ENCODE peak calls at places on chromosomes 16 and 17, in nine cellular contexts. Q is lower lobe of right lung; W is effector CD4-positive, alpha-beta T cell; Y is RWPE1; U is heart right ventricle; X is NCI-H2029; A is midbrain; L is hypothalamus; T is myocyte. K is an unnamed sample.

GRCh38 chr17:7262192-7263070 is at the start of gene CLDN7:
- DNase-seq in Q (peak), W (no peak), Y (peak), U (no peak), X (peak), A (no peak), L (no peak), T (no peak), K (no peak)

GRCh38 chr16:86536621-86537020 is 18.4 kb downstream of the MTHFSD start:
- DNase-seq in Q (no peak), W (no peak), Y (no peak), U (no peak), X (no peak), A (no peak), L (no peak), T (no peak), K (no peak)

GRCh38 chr17:50169121-50169764 is 3.4 kb downstream of the SGCA start:
- DNase-seq in Q (peak), W (peak), Y (peak), U (peak), X (no peak), A (peak), L (peak), T (peak), K (no peak)

GRCh38 chr16:83134638-83135037 is 507.9 kb downstream of the CDH13 start:
- DNase-seq in Q (no peak), W (no peak), Y (no peak), U (no peak), X (no peak), A (no peak), L (no peak), T (no peak), K (no peak)

GRCh38 chr16:20938426-20938825 is 37.9 kb downstream of the LYRM1 start:
- DNase-seq in Q (no peak), W (no peak), Y (no peak), U (no peak), X (no peak), A (no peak), L (no peak), T (no peak), K (no peak)

GRCh38 chr17:76121932-76122383 is 18.4 kb upstream of the EXOC7 start:
- DNase-seq in Q (no peak), W (no peak), Y (no peak), U (no peak), X (no peak), A (no peak), L (peak), T (no peak), K (no peak)

GRCh38 chr16:67910162-67910561 is 17.1 kb downstream of the PSKH1 start:
- DNase-seq in Q (no peak), W (no peak), Y (no peak), U (no peak), X (no peak), A (peak), L (peak), T (peak), K (no peak)

GRCh38 chr16:23863511-23864422 is 28.0 kb downstream of the PRKCB start:
- DNase-seq in Q (no peak), W (no peak), Y (no peak), U (no peak), X (no peak), A (peak), L (no peak), T (no peak), K (no peak)

GRCh38 chr17:61381537-61381936 is 18.1 kb upstream of the TBX2 start:
- DNase-seq in Q (no peak), W (no peak), Y (no peak), U (no peak), X (no peak), A (no peak), L (no peak), T (no peak), K (no peak)

GRCh38 chr17:18280766-18281165 is 20.3 kb downstream of the MIEF2 start:
- DNase-seq in Q (no peak), W (no peak), Y (no peak), U (no peak), X (peak), A (no peak), L (no peak), T (no peak), K (no peak)

GRCh38 chr17:78128616-78129384 is at the start of gene TMC6:
- DNase-seq in Q (peak), W (peak), Y (peak), U (no peak), X (no peak), A (peak), L (peak), T (no peak), K (no peak)

GRCh38 chr17:17119533-17119932 is 77.3 kb downstream of the MPRIP start:
- DNase-seq in Q (peak), W (peak), Y (no peak), U (no peak), X (no peak), A (no peak), L (no peak), T (no peak), K (no peak)

GRCh38 chr16:24995469-24995868 is 19.7 kb downstream of the ARHGAP17 start:
- DNase-seq in Q (no peak), W (no peak), Y (no peak), U (no peak), X (no peak), A (no peak), L (no peak), T (no peak), K (no peak)

GRCh38 chr17:64148017-64148631 is 18.2 kb upstream of the ERN1 start:
- DNase-seq in Q (no peak), W (no peak), Y (no peak), U (peak), X (no peak), A (no peak), L (no peak), T (no peak), K (no peak)

GRCh38 chr17:13544292-13544691 is 57.4 kb downstream of the HS3ST3A1 start:
- DNase-seq in Q (peak), W (no peak), Y (peak), U (no peak), X (no peak), A (no peak), L (peak), T (peak), K (no peak)

GRCh38 chr16:86970279-86970678 is 346.9 kb downstream of the C16orf95 start:
- DNase-seq in Q (no peak), W (no peak), Y (no peak), U (no peak), X (no peak), A (no peak), L (no peak), T (no peak), K (no peak)

GRCh38 chr17:39753514-39754160 is 15.9 kb downstream of the GRB7 start:
- DNase-seq in Q (no peak), W (peak), Y (peak), U (peak), X (peak), A (peak), L (peak), T (no peak), K (no peak)

GRCh38 chr17:37083461-37083860 is 134.7 kb downstream of the AATF start:
- DNase-seq in Q (no peak), W (no peak), Y (no peak), U (no peak), X (no peak), A (no peak), L (no peak), T (peak), K (no peak)

GRCh38 chr16:5350118-5350517 is 252.5 kb upstream of the EEF2KMT start:
- DNase-seq in Q (no peak), W (no peak), Y (no peak), U (no peak), X (no peak), A (no peak), L (no peak), T (no peak), K (no peak)

GRCh38 chr17:40028595-40028994 is 13.4 kb downstream of the CSF3 start:
- DNase-seq in Q (no peak), W (no peak), Y (no peak), U (no peak), X (no peak), A (no peak), L (no peak), T (no peak), K (no peak)

GRCh38 chr17:68302066-68302564 is 10.8 kb downstream of the ARSG start:
- DNase-seq in Q (no peak), W (no peak), Y (no peak), U (no peak), X (peak), A (no peak), L (no peak), T (peak), K (peak)

GRCh38 chr16:19507882-19508281 is 14.0 kb downstream of the GDE1 start:
- DNase-seq in Q (no peak), W (no peak), Y (no peak), U (no peak), X (no peak), A (no peak), L (no peak), T (no peak), K (no peak)

GRCh38 chr16:50371936-50372595 is 3.3 kb upstream of the BRD7 start:
- DNase-seq in Q (no peak), W (no peak), Y (no peak), U (no peak), X (no peak), A (peak), L (peak), T (peak), K (no peak)

GRCh38 chr16:30740364-30741251 is 7.6 kb upstream of the PHKG2 start:
- DNase-seq in Q (peak), W (no peak), Y (peak), U (peak), X (peak), A (no peak), L (peak), T (peak), K (no peak)

GRCh38 chr17:17472333-17472920 is 4.4 kb upstream of the MED9 start:
- DNase-seq in Q (no peak), W (no peak), Y (no peak), U (no peak), X (no peak), A (no peak), L (no peak), T (no peak), K (peak)

GRCh38 chr16:924806-925205 is 46.0 kb downstream of the LMF1 start:
- DNase-seq in Q (no peak), W (no peak), Y (no peak), U (no peak), X (no peak), A (no peak), L (no peak), T (no peak), K (no peak)

GRCh38 chr17:41692722-41693521 is 4.2 kb downstream of the EIF1 start:
- DNase-seq in Q (no peak), W (no peak), Y (no peak), U (no peak), X (no peak), A (no peak), L (no peak), T (no peak), K (no peak)

GRCh38 chr16:67541391-67542263 is 13.0 kb downstream of the RIPOR1 start:
- DNase-seq in Q (no peak), W (no peak), Y (peak), U (peak), X (peak), A (no peak), L (no peak), T (peak), K (peak)

GRCh38 chr17:63658366-63658765 is 36.1 kb downstream of the MAP3K3 start:
- DNase-seq in Q (no peak), W (no peak), Y (no peak), U (no peak), X (no peak), A (no peak), L (no peak), T (no peak), K (no peak)

GRCh38 chr16:11610580-11610979 is 23.9 kb upstream of the LITAF start:
- DNase-seq in Q (no peak), W (no peak), Y (no peak), U (no peak), X (no peak), A (no peak), L (no peak), T (no peak), K (no peak)

GRCh38 chr16:66894948-66895696 is 14.8 kb downstream of the PDP2 start:
- DNase-seq in Q (peak), W (peak), Y (peak), U (peak), X (peak), A (peak), L (peak), T (peak), K (peak)

GRCh38 chr17:68248886-68249872 is 1.3 kb downstream of the AMZ2 start:
- DNase-seq in Q (no peak), W (no peak), Y (no peak), U (no peak), X (no peak), A (no peak), L (no peak), T (no peak), K (no peak)

GRCh38 chr17:77054926-77055325 is 85.8 kb upstream of the SEC14L1 start:
- DNase-seq in Q (no peak), W (no peak), Y (no peak), U (no peak), X (peak), A (no peak), L (no peak), T (no peak), K (no peak)

GRCh38 chr17:17811381-17812210 is 25.2 kb downstream of the SREBF1 start:
- DNase-seq in Q (no peak), W (no peak), Y (no peak), U (no peak), X (no peak), A (no peak), L (peak), T (no peak), K (no peak)

GRCh38 chr16:77789646-77790370 is 1.4 kb downstream of the VAT1L start:
- DNase-seq in Q (no peak), W (no peak), Y (no peak), U (no peak), X (no peak), A (no peak), L (no peak), T (no peak), K (no peak)